ENCODE peak calls at places on chromosomes 13 and 19, in nine cellular contexts. One of them, this sample, is unnamed.

GRCh38 chr19:18507727-18508440 is 14.0 kb downstream of the ELL start:
- DNase-seq in AG04449: no peak
- DNase-seq in stimulated activated CD4-positive, alpha-beta T cell treated with anti-CD3 and anti-CD28 coated beads, Interleukin-15, amount 100 ng/mL, for 24 hours: no peak
- DNase-seq in AG10803: no peak
- DNase-seq in COLO829: peak
- DNase-seq in Right ventricle myocardium superior: no peak
- DNase-seq in fibroblast of mammary gland: peak
- DNase-seq in Calu3: no peak
- DNase-seq in iris pigment epithelial cell: no peak
- DNase-seq in this sample: no peak

GRCh38 chr19:9205506-9206113 is 13.8 kb downstream of the OR7D4 start:
- DNase-seq in AG10803: peak
- DNase-seq in AG04449: no peak
- DNase-seq in COLO829: peak
- DNase-seq in Calu3: peak
- DNase-seq in stimulated activated CD4-positive, alpha-beta T cell treated with anti-CD3 and anti-CD28 coated beads, Interleukin-15, amount 100 ng/mL, for 24 hours: peak
- DNase-seq in fibroblast of mammary gland: peak
- DNase-seq in iris pigment epithelial cell: peak
- DNase-seq in Right ventricle myocardium superior: peak
- DNase-seq in this sample: peak

GRCh38 chr13:29384466-29384865 is 211.0 kb downstream of the SLC7A1 start:
- DNase-seq in fibroblast of mammary gland: no peak
- DNase-seq in AG10803: no peak
- DNase-seq in stimulated activated CD4-positive, alpha-beta T cell treated with anti-CD3 and anti-CD28 coated beads, Interleukin-15, amount 100 ng/mL, for 24 hours: no peak
- DNase-seq in COLO829: no peak
- DNase-seq in Calu3: no peak
- DNase-seq in Right ventricle myocardium superior: peak
- DNase-seq in iris pigment epithelial cell: no peak
- DNase-seq in AG04449: no peak
- DNase-seq in this sample: no peak

GRCh38 chr19:13044160-13044853 is 49.0 kb downstream of the NFIX start:
- DNase-seq in AG04449: no peak
- DNase-seq in COLO829: no peak
- DNase-seq in stimulated activated CD4-positive, alpha-beta T cell treated with anti-CD3 and anti-CD28 coated beads, Interleukin-15, amount 100 ng/mL, for 24 hours: no peak
- DNase-seq in Calu3: no peak
- DNase-seq in Right ventricle myocardium superior: no peak
- DNase-seq in iris pigment epithelial cell: peak
- DNase-seq in AG10803: no peak
- DNase-seq in fibroblast of mammary gland: peak
- DNase-seq in this sample: no peak

GRCh38 chr13:112464720-112465119 is 88.6 kb downstream of the SPACA7 start:
- DNase-seq in AG10803: no peak
- DNase-seq in fibroblast of mammary gland: no peak
- DNase-seq in Right ventricle myocardium superior: no peak
- DNase-seq in Calu3: no peak
- DNase-seq in COLO829: no peak
- DNase-seq in AG04449: no peak
- DNase-seq in stimulated activated CD4-positive, alpha-beta T cell treated with anti-CD3 and anti-CD28 coated beads, Interleukin-15, amount 100 ng/mL, for 24 hours: no peak
- DNase-seq in iris pigment epithelial cell: no peak
- DNase-seq in this sample: no peak

GRCh38 chr13:78520425-78520824 is 82.9 kb downstream of the POU4F1 start:
- DNase-seq in Right ventricle myocardium superior: no peak
- DNase-seq in Calu3: no peak
- DNase-seq in AG04449: no peak
- DNase-seq in iris pigment epithelial cell: no peak
- DNase-seq in fibroblast of mammary gland: no peak
- DNase-seq in AG10803: no peak
- DNase-seq in stimulated activated CD4-positive, alpha-beta T cell treated with anti-CD3 and anti-CD28 coated beads, Interleukin-15, amount 100 ng/mL, for 24 hours: no peak
- DNase-seq in COLO829: no peak
- DNase-seq in this sample: no peak

GRCh38 chr13:50676602-50677001 is 166.9 kb downstream of the DLEU7 start:
- DNase-seq in Right ventricle myocardium superior: no peak
- DNase-seq in AG10803: peak
- DNase-seq in Calu3: peak
- DNase-seq in fibroblast of mammary gland: peak
- DNase-seq in stimulated activated CD4-positive, alpha-beta T cell treated with anti-CD3 and anti-CD28 coated beads, Interleukin-15, amount 100 ng/mL, for 24 hours: no peak
- DNase-seq in iris pigment epithelial cell: peak
- DNase-seq in COLO829: no peak
- DNase-seq in AG04449: peak
- DNase-seq in this sample: no peak

GRCh38 chr19:10104665-10105221 is 1.4 kb upstream of the PPAN start:
- DNase-seq in COLO829: no peak
- DNase-seq in iris pigment epithelial cell: no peak
- DNase-seq in Right ventricle myocardium superior: no peak
- DNase-seq in AG10803: no peak
- DNase-seq in stimulated activated CD4-positive, alpha-beta T cell treated with anti-CD3 and anti-CD28 coated beads, Interleukin-15, amount 100 ng/mL, for 24 hours: peak
- DNase-seq in Calu3: no peak
- DNase-seq in fibroblast of mammary gland: no peak
- DNase-seq in AG04449: no peak
- DNase-seq in this sample: no peak

GRCh38 chr19:34173145-34173956 is 1.0 kb downstream of the LSM14A start:
- DNase-seq in Right ventricle myocardium superior: no peak
- DNase-seq in Calu3: peak
- DNase-seq in fibroblast of mammary gland: peak
- DNase-seq in COLO829: peak
- DNase-seq in AG10803: peak
- DNase-seq in iris pigment epithelial cell: peak
- DNase-seq in AG04449: no peak
- DNase-seq in stimulated activated CD4-positive, alpha-beta T cell treated with anti-CD3 and anti-CD28 coated beads, Interleukin-15, amount 100 ng/mL, for 24 hours: peak
- DNase-seq in this sample: peak

GRCh38 chr13:44768775-44769578 is 192.8 kb upstream of the TSC22D1 start:
- DNase-seq in AG10803: peak
- DNase-seq in AG04449: no peak
- DNase-seq in fibroblast of mammary gland: peak
- DNase-seq in COLO829: no peak
- DNase-seq in Calu3: peak
- DNase-seq in iris pigment epithelial cell: peak
- DNase-seq in Right ventricle myocardium superior: no peak
- DNase-seq in stimulated activated CD4-positive, alpha-beta T cell treated with anti-CD3 and anti-CD28 coated beads, Interleukin-15, amount 100 ng/mL, for 24 hours: peak
- DNase-seq in this sample: no peak

GRCh38 chr19:390386-391198 is 18.4 kb downstream of the C2CD4C start:
- DNase-seq in stimulated activated CD4-positive, alpha-beta T cell treated with anti-CD3 and anti-CD28 coated beads, Interleukin-15, amount 100 ng/mL, for 24 hours: no peak
- DNase-seq in AG04449: no peak
- DNase-seq in Right ventricle myocardium superior: no peak
- DNase-seq in AG10803: no peak
- DNase-seq in Calu3: no peak
- DNase-seq in iris pigment epithelial cell: no peak
- DNase-seq in fibroblast of mammary gland: no peak
- DNase-seq in COLO829: no peak
- DNase-seq in this sample: no peak

GRCh38 chr13:114119196-114119595 is 13.2 kb downstream of the RASA3 start:
- DNase-seq in iris pigment epithelial cell: peak
- DNase-seq in Calu3: no peak
- DNase-seq in AG10803: peak
- DNase-seq in fibroblast of mammary gland: peak
- DNase-seq in stimulated activated CD4-positive, alpha-beta T cell treated with anti-CD3 and anti-CD28 coated beads, Interleukin-15, amount 100 ng/mL, for 24 hours: no peak
- DNase-seq in Right ventricle myocardium superior: peak
- DNase-seq in AG04449: no peak
- DNase-seq in COLO829: peak
- DNase-seq in this sample: peak

GRCh38 chr19:47560999-47561398 is 11.9 kb downstream of the ZNF541 start:
- DNase-seq in stimulated activated CD4-positive, alpha-beta T cell treated with anti-CD3 and anti-CD28 coated beads, Interleukin-15, amount 100 ng/mL, for 24 hours: no peak
- DNase-seq in COLO829: no peak
- DNase-seq in Calu3: no peak
- DNase-seq in iris pigment epithelial cell: no peak
- DNase-seq in Right ventricle myocardium superior: no peak
- DNase-seq in AG04449: no peak
- DNase-seq in AG10803: no peak
- DNase-seq in fibroblast of mammary gland: no peak
- DNase-seq in this sample: no peak

GRCh38 chr19:45091031-45091918 is 1.7 kb upstream of the PPP1R37 start:
- DNase-seq in AG10803: peak
- DNase-seq in COLO829: peak
- DNase-seq in fibroblast of mammary gland: peak
- DNase-seq in stimulated activated CD4-positive, alpha-beta T cell treated with anti-CD3 and anti-CD28 coated beads, Interleukin-15, amount 100 ng/mL, for 24 hours: peak
- DNase-seq in Calu3: peak
- DNase-seq in iris pigment epithelial cell: peak
- DNase-seq in AG04449: peak
- DNase-seq in Right ventricle myocardium superior: peak
- DNase-seq in this sample: peak

GRCh38 chr19:3053780-3054179 is 8.5 kb downstream of the TLE5 start:
- DNase-seq in AG04449: no peak
- DNase-seq in fibroblast of mammary gland: no peak
- DNase-seq in COLO829: no peak
- DNase-seq in Calu3: no peak
- DNase-seq in AG10803: no peak
- DNase-seq in stimulated activated CD4-positive, alpha-beta T cell treated with anti-CD3 and anti-CD28 coated beads, Interleukin-15, amount 100 ng/mL, for 24 hours: no peak
- DNase-seq in iris pigment epithelial cell: no peak
- DNase-seq in Right ventricle myocardium superior: no peak
- DNase-seq in this sample: no peak

GRCh38 chr19:13134626-13135025 is 15.5 kb downstream of the STX10 start:
- DNase-seq in stimulated activated CD4-positive, alpha-beta T cell treated with anti-CD3 and anti-CD28 coated beads, Interleukin-15, amount 100 ng/mL, for 24 hours: no peak
- DNase-seq in AG04449: no peak
- DNase-seq in Right ventricle myocardium superior: no peak
- DNase-seq in fibroblast of mammary gland: no peak
- DNase-seq in AG10803: no peak
- DNase-seq in COLO829: no peak
- DNase-seq in Calu3: no peak
- DNase-seq in iris pigment epithelial cell: no peak
- DNase-seq in this sample: no peak

GRCh38 chr13:61123533-61124269 is 291.9 kb downstream of the PCDH20 start:
- DNase-seq in AG10803: no peak
- DNase-seq in stimulated activated CD4-positive, alpha-beta T cell treated with anti-CD3 and anti-CD28 coated beads, Interleukin-15, amount 100 ng/mL, for 24 hours: no peak
- DNase-seq in iris pigment epithelial cell: no peak
- DNase-seq in COLO829: no peak
- DNase-seq in Right ventricle myocardium superior: no peak
- DNase-seq in AG04449: no peak
- DNase-seq in fibroblast of mammary gland: no peak
- DNase-seq in Calu3: no peak
- DNase-seq in this sample: no peak

GRCh38 chr19:50003810-50004419 is 21.3 kb downstream of the VRK3 start:
- DNase-seq in stimulated activated CD4-positive, alpha-beta T cell treated with anti-CD3 and anti-CD28 coated beads, Interleukin-15, amount 100 ng/mL, for 24 hours: peak
- DNase-seq in COLO829: peak
- DNase-seq in iris pigment epithelial cell: peak
- DNase-seq in Calu3: peak
- DNase-seq in AG04449: peak
- DNase-seq in fibroblast of mammary gland: peak
- DNase-seq in Right ventricle myocardium superior: peak
- DNase-seq in AG10803: peak
- DNase-seq in this sample: peak

GRCh38 chr13:101575591-101575990 is 123.1 kb downstream of the ITGBL1 start:
- DNase-seq in AG04449: no peak
- DNase-seq in Calu3: no peak
- DNase-seq in COLO829: no peak
- DNase-seq in Right ventricle myocardium superior: no peak
- DNase-seq in AG10803: peak
- DNase-seq in stimulated activated CD4-positive, alpha-beta T cell treated with anti-CD3 and anti-CD28 coated beads, Interleukin-15, amount 100 ng/mL, for 24 hours: no peak
- DNase-seq in iris pigment epithelial cell: no peak
- DNase-seq in fibroblast of mammary gland: peak
- DNase-seq in this sample: no peak

GRCh38 chr13:40517486-40518311 is 148.7 kb downstream of the FOXO1 start:
- DNase-seq in fibroblast of mammary gland: no peak
- DNase-seq in stimulated activated CD4-positive, alpha-beta T cell treated with anti-CD3 and anti-CD28 coated beads, Interleukin-15, amount 100 ng/mL, for 24 hours: peak
- DNase-seq in Right ventricle myocardium superior: no peak
- DNase-seq in Calu3: no peak
- DNase-seq in iris pigment epithelial cell: no peak
- DNase-seq in AG10803: no peak
- DNase-seq in COLO829: no peak
- DNase-seq in AG04449: no peak
- DNase-seq in this sample: no peak

GRCh38 chr13:107842562-107843180 is 372.7 kb downstream of the LIG4 start:
- DNase-seq in stimulated activated CD4-positive, alpha-beta T cell treated with anti-CD3 and anti-CD28 coated beads, Interleukin-15, amount 100 ng/mL, for 24 hours: no peak
- DNase-seq in AG10803: peak
- DNase-seq in Calu3: no peak
- DNase-seq in iris pigment epithelial cell: peak
- DNase-seq in Right ventricle myocardium superior: no peak
- DNase-seq in fibroblast of mammary gland: no peak
- DNase-seq in AG04449: no peak
- DNase-seq in COLO829: no peak
- DNase-seq in this sample: no peak

GRCh38 chr19:46503848-46504453 is 8.3 kb upstream of the PNMA8B start:
- DNase-seq in COLO829: no peak
- DNase-seq in AG10803: no peak
- DNase-seq in Calu3: no peak
- DNase-seq in fibroblast of mammary gland: no peak
- DNase-seq in iris pigment epithelial cell: no peak
- DNase-seq in Right ventricle myocardium superior: no peak
- DNase-seq in stimulated activated CD4-positive, alpha-beta T cell treated with anti-CD3 and anti-CD28 coated beads, Interleukin-15, amount 100 ng/mL, for 24 hours: no peak
- DNase-seq in AG04449: no peak
- DNase-seq in this sample: no peak

GRCh38 chr19:13459351-13459750 is 46.9 kb downstream of the CACNA1A start:
- DNase-seq in Calu3: no peak
- DNase-seq in COLO829: peak
- DNase-seq in stimulated activated CD4-positive, alpha-beta T cell treated with anti-CD3 and anti-CD28 coated beads, Interleukin-15, amount 100 ng/mL, for 24 hours: no peak
- DNase-seq in Right ventricle myocardium superior: no peak
- DNase-seq in AG04449: no peak
- DNase-seq in AG10803: no peak
- DNase-seq in iris pigment epithelial cell: no peak
- DNase-seq in fibroblast of mammary gland: no peak
- DNase-seq in this sample: no peak

GRCh38 chr19:49057636-49058234 is at the start of gene CGB7:
- DNase-seq in iris pigment epithelial cell: peak
- DNase-seq in COLO829: peak
- DNase-seq in fibroblast of mammary gland: peak
- DNase-seq in stimulated activated CD4-positive, alpha-beta T cell treated with anti-CD3 and anti-CD28 coated beads, Interleukin-15, amount 100 ng/mL, for 24 hours: peak
- DNase-seq in AG10803: peak
- DNase-seq in Calu3: peak
- DNase-seq in Right ventricle myocardium superior: peak
- DNase-seq in AG04449: no peak
- DNase-seq in this sample: no peak

GRCh38 chr13:41562083-41562482 is 104.7 kb downstream of the RGCC start:
- DNase-seq in stimulated activated CD4-positive, alpha-beta T cell treated with anti-CD3 and anti-CD28 coated beads, Interleukin-15, amount 100 ng/mL, for 24 hours: no peak
- DNase-seq in AG10803: peak
- DNase-seq in Calu3: no peak
- DNase-seq in fibroblast of mammary gland: peak
- DNase-seq in COLO829: peak
- DNase-seq in Right ventricle myocardium superior: peak
- DNase-seq in iris pigment epithelial cell: peak
- DNase-seq in AG04449: no peak
- DNase-seq in this sample: no peak

GRCh38 chr19:29658221-29658991 is 6.9 kb upstream of the PLEKHF1 start:
- DNase-seq in stimulated activated CD4-positive, alpha-beta T cell treated with anti-CD3 and anti-CD28 coated beads, Interleukin-15, amount 100 ng/mL, for 24 hours: no peak
- DNase-seq in COLO829: no peak
- DNase-seq in Calu3: no peak
- DNase-seq in fibroblast of mammary gland: no peak
- DNase-seq in AG10803: no peak
- DNase-seq in iris pigment epithelial cell: no peak
- DNase-seq in AG04449: no peak
- DNase-seq in Right ventricle myocardium superior: no peak
- DNase-seq in this sample: no peak

GRCh38 chr19:48190288-48191284 is 20.1 kb downstream of the ZSWIM9 start:
- DNase-seq in COLO829: no peak
- DNase-seq in iris pigment epithelial cell: peak
- DNase-seq in Right ventricle myocardium superior: no peak
- DNase-seq in fibroblast of mammary gland: peak
- DNase-seq in AG10803: no peak
- DNase-seq in stimulated activated CD4-positive, alpha-beta T cell treated with anti-CD3 and anti-CD28 coated beads, Interleukin-15, amount 100 ng/mL, for 24 hours: peak
- DNase-seq in AG04449: no peak
- DNase-seq in Calu3: peak
- DNase-seq in this sample: no peak

GRCh38 chr19:45130888-45131615 is 29.7 kb downstream of the NKPD1 start:
- DNase-seq in iris pigment epithelial cell: peak
- DNase-seq in fibroblast of mammary gland: no peak
- DNase-seq in COLO829: no peak
- DNase-seq in stimulated activated CD4-positive, alpha-beta T cell treated with anti-CD3 and anti-CD28 coated beads, Interleukin-15, amount 100 ng/mL, for 24 hours: no peak
- DNase-seq in AG04449: no peak
- DNase-seq in Calu3: peak
- DNase-seq in Right ventricle myocardium superior: no peak
- DNase-seq in AG10803: no peak
- DNase-seq in this sample: no peak

GRCh38 chr19:11375143-11375948 is 880 bp downstream of the SWSAP1 start:
- DNase-seq in Right ventricle myocardium superior: peak
- DNase-seq in iris pigment epithelial cell: no peak
- DNase-seq in COLO829: no peak
- DNase-seq in Calu3: peak
- DNase-seq in fibroblast of mammary gland: no peak
- DNase-seq in AG10803: no peak
- DNase-seq in AG04449: no peak
- DNase-seq in stimulated activated CD4-positive, alpha-beta T cell treated with anti-CD3 and anti-CD28 coated beads, Interleukin-15, amount 100 ng/mL, for 24 hours: peak
- DNase-seq in this sample: no peak

GRCh38 chr13:94209110-94209509 is 270.4 kb downstream of the DCT start:
- DNase-seq in Calu3: no peak
- DNase-seq in AG10803: no peak
- DNase-seq in stimulated activated CD4-positive, alpha-beta T cell treated with anti-CD3 and anti-CD28 coated beads, Interleukin-15, amount 100 ng/mL, for 24 hours: no peak
- DNase-seq in iris pigment epithelial cell: peak
- DNase-seq in AG04449: no peak
- DNase-seq in Right ventricle myocardium superior: no peak
- DNase-seq in COLO829: peak
- DNase-seq in fibroblast of mammary gland: peak
- DNase-seq in this sample: no peak

GRCh38 chr13:20182231-20182846 is 10.4 kb downstream of the GJB2 start:
- DNase-seq in iris pigment epithelial cell: peak
- DNase-seq in fibroblast of mammary gland: peak
- DNase-seq in COLO829: peak
- DNase-seq in Right ventricle myocardium superior: no peak
- DNase-seq in AG04449: peak
- DNase-seq in Calu3: peak
- DNase-seq in AG10803: peak
- DNase-seq in stimulated activated CD4-positive, alpha-beta T cell treated with anti-CD3 and anti-CD28 coated beads, Interleukin-15, amount 100 ng/mL, for 24 hours: peak
- DNase-seq in this sample: no peak